ENCODE peak calls at places on chromosomes 2 and 18, in seven cellular contexts. Q, G, W, V, S, J and P are unnamed samples.

GRCh38 chr2:221501210-221501882 is 70.8 kb downstream of the EPHA4 start:
- DNase-seq in Q (no peak), G (no peak), W (no peak), V (no peak), S (no peak), J (no peak), P (no peak)

GRCh38 chr18:582465-582864 is 2.3 kb downstream of the CETN1 start:
- DNase-seq in Q (no peak), G (no peak), W (no peak), V (no peak), S (no peak), J (no peak), P (no peak)

GRCh38 chr18:48540329-48541025 is 1.6 kb downstream of the CTIF start:
- DNase-seq in Q (peak; percentile 57), G (peak; percentile 62), W (peak; percentile 55), V (peak; percentile 64), S (peak; percentile 45), J (peak; percentile 72), P (peak; percentile 78)

GRCh38 chr2:85741811-85742507 is 11.8 kb upstream of the ATOH8 start:
- DNase-seq in Q (peak; percentile 48), G (no peak), W (peak; percentile 75), V (no peak), S (peak; percentile 73), J (peak; percentile 63), P (peak; percentile 60)

GRCh38 chr2:194103941-194104655 is 1552.9 kb upstream of the SLC39A10 start:
- DNase-seq in Q (no peak), G (no peak), W (no peak), V (no peak), S (no peak), J (no peak), P (no peak)

GRCh38 chr2:205366336-205367060 is 315.8 kb upstream of the NRP2 start:
- DNase-seq in Q (no peak), G (no peak), W (no peak), V (no peak), S (no peak), J (no peak), P (no peak)

GRCh38 chr2:229245013-229245412 is 26.1 kb downstream of the PID1 start:
- DNase-seq in Q (no peak), G (no peak), W (no peak), V (no peak), S (no peak), J (no peak), P (no peak)

GRCh38 chr2:218622606-218623238 is 15.0 kb downstream of the PLCD4 start:
- DNase-seq in Q (no peak), G (no peak), W (no peak), V (no peak), S (no peak), J (no peak), P (no peak)

GRCh38 chr2:56718413-56718812 is 534.6 kb downstream of the CCDC85A start:
- DNase-seq in Q (no peak), G (no peak), W (no peak), V (no peak), S (no peak), J (no peak), P (no peak)

GRCh38 chr18:9449987-9450386 is 25.3 kb upstream of the RALBP1 start:
- DNase-seq in Q (no peak), G (no peak), W (no peak), V (no peak), S (no peak), J (no peak), P (no peak)

GRCh38 chr2:14826518-14826917 is 194.0 kb downstream of the LRATD1 start:
- DNase-seq in Q (no peak), G (no peak), W (no peak), V (no peak), S (no peak), J (no peak), P (no peak)

GRCh38 chr2:239158641-239159475 is 242.0 kb downstream of the HDAC4 start:
- DNase-seq in Q (no peak), G (peak; percentile 36), W (peak; percentile 10), V (no peak), S (no peak), J (peak; percentile 8), P (peak; percentile 10)

GRCh38 chr18:50726960-50727589 is 92.7 kb downstream of the MRO start:
- DNase-seq in Q (no peak), G (no peak), W (no peak), V (no peak), S (no peak), J (no peak), P (peak; percentile 36)

GRCh38 chr2:74099271-74099670 is 48.4 kb downstream of the BOLA3 start:
- DNase-seq in Q (no peak), G (no peak), W (no peak), V (no peak), S (no peak), J (no peak), P (no peak)

GRCh38 chr2:155301221-155301620 is 602.7 kb downstream of the KCNJ3 start:
- DNase-seq in Q (no peak), G (no peak), W (no peak), V (no peak), S (no peak), J (no peak), P (no peak)

GRCh38 chr2:11828933-11829323 is 82.5 kb downstream of the LPIN1 start:
- DNase-seq in Q (no peak), G (no peak), W (no peak), V (no peak), S (no peak), J (no peak), P (no peak)

GRCh38 chr2:65437392-65438135 is 5.2 kb upstream of the SPRED2 start:
- DNase-seq in Q (no peak), G (no peak), W (no peak), V (no peak), S (no peak), J (no peak), P (no peak)

GRCh38 chr2:182559623-182560022 is 132.8 kb upstream of the PDE1A start:
- DNase-seq in Q (no peak), G (no peak), W (no peak), V (no peak), S (no peak), J (no peak), P (no peak)

GRCh38 chr2:238216651-238217184 is 13.2 kb upstream of the ILKAP start:
- DNase-seq in Q (no peak), G (no peak), W (no peak), V (no peak), S (no peak), J (no peak), P (no peak)

GRCh38 chr2:126700677-126701076 is 44.7 kb downstream of the GYPC start:
- DNase-seq in Q (no peak), G (no peak), W (no peak), V (no peak), S (no peak), J (no peak), P (no peak)

GRCh38 chr18:55136258-55136657 is 177.0 kb upstream of the CCDC68 start:
- DNase-seq in Q (no peak), G (no peak), W (no peak), V (no peak), S (no peak), J (no peak), P (no peak)

GRCh38 chr2:18365346-18365745 is 195.1 kb downstream of the RDH14 start:
- DNase-seq in Q (no peak), G (no peak), W (no peak), V (no peak), S (no peak), J (no peak), P (no peak)

GRCh38 chr2:37975808-37976207 is 50.7 kb downstream of the RMDN2 start:
- DNase-seq in Q (no peak), G (no peak), W (no peak), V (no peak), S (no peak), J (no peak), P (no peak)

GRCh38 chr18:22872894-22873537 is 60.1 kb upstream of the RBBP8 start:
- DNase-seq in Q (no peak), G (no peak), W (no peak), V (peak; percentile 67), S (peak; percentile 2), J (no peak), P (no peak)

GRCh38 chr2:20330202-20330601 is 20.4 kb downstream of the PUM2 start:
- DNase-seq in Q (no peak), G (no peak), W (no peak), V (no peak), S (no peak), J (no peak), P (no peak)

GRCh38 chr2:20339012-20339411 is 11.6 kb downstream of the PUM2 start:
- DNase-seq in Q (no peak), G (no peak), W (no peak), V (no peak), S (no peak), J (no peak), P (no peak)

GRCh38 chr2:20334645-20335203 is 15.9 kb downstream of the PUM2 start:
- DNase-seq in Q (no peak), G (no peak), W (no peak), V (no peak), S (no peak), J (no peak), P (no peak)

DNA sequence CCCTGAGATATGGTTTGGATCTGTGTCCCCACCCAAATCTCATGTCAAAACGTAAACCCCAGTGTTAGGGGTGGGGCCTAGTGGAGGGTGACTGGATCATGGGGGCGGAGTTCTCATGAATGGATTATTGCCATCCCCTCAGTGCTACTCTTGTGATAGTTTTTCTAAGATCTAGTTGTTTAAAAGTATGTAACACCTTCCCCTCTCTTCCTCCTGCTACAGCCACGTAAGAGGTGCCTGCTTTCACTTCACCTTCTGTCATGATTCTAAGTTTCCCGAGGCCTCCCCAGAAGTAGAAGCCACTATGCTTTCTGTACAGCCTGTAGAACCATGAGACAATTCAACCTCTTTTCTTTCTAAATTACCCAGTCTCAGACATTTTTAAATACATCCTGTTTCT is 16.9 kb downstream of the PUM2 start:
- DNase-seq in Q (no peak), G (no peak), W (no peak), V (no peak), S (no peak), J (no peak), P (no peak)
- H3K4me3 ChIP-seq in Q (no peak overlapping the region), G (no peak overlapping the region), W (no peak overlapping the region), V (no peak overlapping the region), S (no peak overlapping the region), J (no peak overlapping the region), P (no peak overlapping the region)

DNA sequence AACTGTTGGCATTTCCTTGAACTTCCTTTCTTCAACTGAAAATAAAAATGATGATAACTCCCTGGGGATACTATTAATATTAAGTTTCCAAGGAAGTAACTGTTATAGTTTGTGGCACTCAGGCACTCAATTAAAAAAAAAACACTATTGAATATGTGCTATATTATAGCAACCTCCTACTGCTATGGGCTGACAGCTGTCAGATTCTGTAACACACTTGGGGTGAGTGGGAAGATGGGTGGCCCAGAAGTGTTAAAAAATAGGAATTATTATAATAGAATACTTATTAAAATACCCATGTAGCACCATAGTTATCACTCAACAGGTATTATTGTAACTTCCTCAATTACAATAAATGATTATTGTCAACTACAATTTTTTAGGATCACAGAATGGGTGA is 130.9 kb downstream of the RNF152 start:
- DNase-seq in Q (no peak), G (no peak), W (no peak), V (no peak), S (no peak), J (no peak), P (no peak)
- H3K4me3 ChIP-seq in Q (no peak overlapping the region), G (no peak overlapping the region), W (no peak overlapping the region), V (no peak overlapping the region), S (no peak overlapping the region), J (no peak overlapping the region), P (no peak overlapping the region)

GRCh38 chr2:1729264-1729663 is 15.1 kb downstream of the PXDN start:
- DNase-seq in Q (no peak), G (no peak), W (no peak), V (no peak), S (no peak), J (no peak), P (no peak)
- H3K4me3 ChIP-seq in Q (no peak overlapping the region), G (no peak overlapping the region), W (no peak overlapping the region), V (no peak overlapping the region), S (no peak overlapping the region), J (peak overlapping the region; percentile 21), P (no peak overlapping the region)

GRCh38 chr2:108536133-108536780 is 2.0 kb downstream of the LIMS1 start:
- DNase-seq in Q (no peak), G (no peak), W (no peak), V (no peak), S (no peak), J (no peak), P (no peak)
- H3K4me3 ChIP-seq in Q (no peak overlapping the region), G (no peak overlapping the region), W (no peak overlapping the region), V (peak overlapping the region; percentile 97), S (no peak overlapping the region), J (peak overlapping the region; percentile 77), P (no peak overlapping the region)